ENCODE peak calls at places on chromosomes 1 and 21, in five cellular contexts. Y, F, P, C and W are unnamed samples.

GRCh38 chr1:157580179-157580827 is 17.6 kb downstream of the FCRL4 start:
- DNase-seq in Y (no peak), F (peak; percentile 35), C (no peak), P (peak; percentile 15), W (no peak)

GRCh38 chr21:41548781-41549180 is 40.8 kb upstream of the TMPRSS2 start:
- DNase-seq in P (no peak), C (peak; percentile 18), F (no peak), Y (no peak), W (no peak)

GRCh38 chr1:183023601-183024351 is 556 bp downstream of the LAMC1 start:
- DNase-seq in C (peak; percentile 85), Y (no peak), F (peak; percentile 11), P (peak; percentile 19), W (peak; percentile 54)

GRCh38 chr1:198933506-198933905 is 294.7 kb downstream of the PTPRC start:
- DNase-seq in Y (no peak), C (no peak), F (no peak), P (no peak), W (no peak)

GRCh38 chr1:152182942-152183341 is 23.9 kb upstream of the RPTN start:
- DNase-seq in P (no peak), F (no peak), C (no peak), Y (no peak), W (no peak)

GRCh38 chr1:183069562-183070216 is 46.5 kb downstream of the LAMC1 start:
- DNase-seq in F (no peak), Y (no peak), C (no peak), P (no peak), W (no peak)

GRCh38 chr1:30601316-30602085 is 121.9 kb downstream of the MATN1 start:
- DNase-seq in Y (no peak), C (no peak), P (no peak), F (no peak), W (no peak)

GRCh38 chr1:154141240-154141639 is 13.6 kb downstream of the NUP210L start:
- DNase-seq in C (no peak), F (no peak), Y (no peak), P (no peak), W (no peak)

GRCh38 chr1:247392088-247392487 is 23.9 kb upstream of the NLRP3 start:
- DNase-seq in F (no peak), C (no peak), P (no peak), Y (no peak), W (no peak)

GRCh38 chr21:32237021-32237420 is 41.8 kb downstream of the MIS18A start:
- DNase-seq in C (no peak), P (no peak), Y (no peak), F (no peak), W (no peak)

GRCh38 chr1:152047607-152047953 is 10.8 kb upstream of the S100A11 start:
- DNase-seq in Y (peak; percentile 50), C (peak; percentile 77), F (no peak), P (no peak), W (no peak)

GRCh38 chr1:71521655-71522264 is 440.9 kb upstream of the ZRANB2 start:
- DNase-seq in C (peak; percentile 39), P (no peak), Y (no peak), F (peak; percentile 35), W (no peak)

GRCh38 chr1:109927908-109928307 is 17.3 kb downstream of the CSF1 start:
- DNase-seq in Y (peak; percentile 47), C (peak; percentile 70), P (no peak), F (no peak), W (no peak)

GRCh38 chr1:7429290-7429689 is 341.8 kb upstream of the VAMP3 start:
- DNase-seq in Y (no peak), F (no peak), C (no peak), P (no peak), W (no peak)